ENCODE peak calls at places on chromosomes 1 and 21, in ten cellular contexts. One of them, this sample, is unnamed.

GRCh38 chr1:234931404-234931973 is 197.1 kb downstream of the TOMM20 start:
- DNase-seq in tibial nerve: no peak
- DNase-seq in transverse colon: no peak
- DNase-seq in HepG2: no peak
- DNase-seq in sigmoid colon: no peak
- DNase-seq in A549: no peak
- DNase-seq in K562: no peak
- DNase-seq in suprapubic skin: peak; percentile 45
- DNase-seq in ovary: no peak
- DNase-seq in H1: no peak
- DNase-seq in this sample: no peak

GRCh38 chr1:35924838-35925237 is 6.1 kb upstream of the AGO3 start:
- DNase-seq in tibial nerve: no peak
- DNase-seq in transverse colon: no peak
- DNase-seq in HepG2: no peak
- DNase-seq in sigmoid colon: no peak
- DNase-seq in A549: no peak
- DNase-seq in K562: no peak
- DNase-seq in suprapubic skin: no peak
- DNase-seq in ovary: no peak
- DNase-seq in H1: no peak
- DNase-seq in this sample: no peak

GRCh38 chr1:6912507-6912906 is 127.3 kb downstream of the CAMTA1 start:
- DNase-seq in tibial nerve: no peak
- DNase-seq in transverse colon: no peak
- DNase-seq in HepG2: no peak
- DNase-seq in sigmoid colon: no peak
- DNase-seq in A549: no peak
- DNase-seq in K562: peak; percentile 73
- DNase-seq in suprapubic skin: no peak
- DNase-seq in ovary: no peak
- DNase-seq in H1: no peak
- DNase-seq in this sample: no peak

GRCh38 chr1:2271841-2272655 is 43.9 kb downstream of the SKI start:
- DNase-seq in tibial nerve: no peak
- DNase-seq in transverse colon: no peak
- DNase-seq in HepG2: no peak
- DNase-seq in sigmoid colon: no peak
- DNase-seq in A549: no peak
- DNase-seq in K562: peak; percentile 60
- DNase-seq in suprapubic skin: no peak
- DNase-seq in ovary: no peak
- DNase-seq in H1: no peak
- DNase-seq in this sample: no peak

GRCh38 chr21:40466893-40467483 is 380.0 kb downstream of the DSCAM start:
- DNase-seq in tibial nerve: peak; percentile 35
- DNase-seq in transverse colon: no peak
- DNase-seq in HepG2: no peak
- DNase-seq in sigmoid colon: no peak
- DNase-seq in A549: no peak
- DNase-seq in K562: peak; percentile 2
- DNase-seq in suprapubic skin: no peak
- DNase-seq in ovary: no peak
- DNase-seq in H1: no peak
- DNase-seq in this sample: no peak

GRCh38 chr21:15775291-15775690 is 45.5 kb downstream of the USP25 start:
- DNase-seq in tibial nerve: no peak
- DNase-seq in transverse colon: no peak
- DNase-seq in HepG2: no peak
- DNase-seq in sigmoid colon: no peak
- DNase-seq in A549: no peak
- DNase-seq in K562: no peak
- DNase-seq in suprapubic skin: no peak
- DNase-seq in ovary: no peak
- DNase-seq in H1: no peak
- DNase-seq in this sample: no peak

GRCh38 chr1:229920683-229921082 is 146.4 kb upstream of the GALNT2 start:
- DNase-seq in tibial nerve: no peak
- DNase-seq in transverse colon: no peak
- DNase-seq in HepG2: no peak
- DNase-seq in sigmoid colon: no peak
- DNase-seq in A549: no peak
- DNase-seq in K562: no peak
- DNase-seq in suprapubic skin: no peak
- DNase-seq in ovary: no peak
- DNase-seq in H1: peak; percentile 30
- DNase-seq in this sample: no peak

GRCh38 chr1:85867189-85867588 is 159.0 kb upstream of the ZNHIT6 start:
- DNase-seq in tibial nerve: no peak
- DNase-seq in transverse colon: no peak
- DNase-seq in HepG2: no peak
- DNase-seq in sigmoid colon: no peak
- DNase-seq in A549: no peak
- DNase-seq in K562: no peak
- DNase-seq in suprapubic skin: no peak
- DNase-seq in ovary: no peak
- DNase-seq in H1: no peak
- DNase-seq in this sample: no peak

GRCh38 chr1:39158330-39159086 is 46.0 kb upstream of the MACF1 start:
- DNase-seq in tibial nerve: no peak
- DNase-seq in transverse colon: peak; percentile 87
- DNase-seq in HepG2: peak; percentile 99
- DNase-seq in sigmoid colon: no peak
- DNase-seq in A549: peak; percentile 22
- DNase-seq in K562: peak; percentile 93
- DNase-seq in suprapubic skin: no peak
- DNase-seq in ovary: no peak
- DNase-seq in H1: no peak
- DNase-seq in this sample: peak; percentile 85

GRCh38 chr1:39491146-39491921 is at the start of gene BMP8A:
- DNase-seq in tibial nerve: no peak
- DNase-seq in transverse colon: peak; percentile 83
- DNase-seq in HepG2: peak; percentile 32
- DNase-seq in sigmoid colon: peak; percentile 75
- DNase-seq in A549: peak; percentile 79
- DNase-seq in K562: peak; percentile 86
- DNase-seq in suprapubic skin: no peak
- DNase-seq in ovary: peak; percentile 58
- DNase-seq in H1: peak; percentile 88
- DNase-seq in this sample: peak; percentile 80

GRCh38 chr1:167454929-167455785 is 63.2 kb downstream of the CD247 start:
- DNase-seq in tibial nerve: peak; percentile 40
- DNase-seq in transverse colon: peak; percentile 77
- DNase-seq in HepG2: no peak
- DNase-seq in sigmoid colon: peak; percentile 82
- DNase-seq in A549: peak; percentile 59
- DNase-seq in K562: peak; percentile 75
- DNase-seq in suprapubic skin: peak; percentile 87
- DNase-seq in ovary: peak; percentile 23
- DNase-seq in H1: peak; percentile 79
- DNase-seq in this sample: peak; percentile 69

GRCh38 chr1:153403421-153404085 is 12.7 kb upstream of the S100A8 start:
- DNase-seq in tibial nerve: no peak
- DNase-seq in transverse colon: no peak
- DNase-seq in HepG2: no peak
- DNase-seq in sigmoid colon: no peak
- DNase-seq in A549: no peak
- DNase-seq in K562: no peak
- DNase-seq in suprapubic skin: no peak
- DNase-seq in ovary: no peak
- DNase-seq in H1: peak; percentile 28
- DNase-seq in this sample: no peak

GRCh38 chr1:227429447-227430359 is 111.4 kb upstream of the CDC42BPA start:
- DNase-seq in tibial nerve: no peak
- DNase-seq in transverse colon: no peak
- DNase-seq in HepG2: no peak
- DNase-seq in sigmoid colon: no peak
- DNase-seq in A549: no peak
- DNase-seq in K562: peak; percentile 63
- DNase-seq in suprapubic skin: no peak
- DNase-seq in ovary: no peak
- DNase-seq in H1: no peak
- DNase-seq in this sample: no peak
- TF ChIP-seq EP300 in tibial nerve: no peak
- TF ChIP-seq EP300 in transverse colon: no peak
- TF ChIP-seq EP300 in HepG2: no peak
- TF ChIP-seq EP300 in sigmoid colon: no peak
- TF ChIP-seq EP300 in A549: no peak
- TF ChIP-seq EP300 in K562: peak; percentile 31
- TF ChIP-seq EP300 in suprapubic skin: no peak
- TF ChIP-seq EP300 in ovary: no peak
- TF ChIP-seq EP300 in H1: no peak
- TF ChIP-seq EP300 in this sample: no peak

GRCh38 chr1:73331726-73332125 is 866.2 kb downstream of the LRRIQ3 start:
- DNase-seq in tibial nerve: no peak
- DNase-seq in transverse colon: no peak
- DNase-seq in HepG2: no peak
- DNase-seq in sigmoid colon: no peak
- DNase-seq in A549: no peak
- DNase-seq in K562: no peak
- DNase-seq in suprapubic skin: no peak
- DNase-seq in ovary: no peak
- DNase-seq in H1: no peak
- DNase-seq in this sample: no peak
- H3K9me3 ChIP-seq in tibial nerve: no peaks in the 10 kb centered on the region
- H3K9me3 ChIP-seq in transverse colon: no peaks in the 10 kb centered on the region
- H3K9me3 ChIP-seq in HepG2: peaks cover 65% of the 10 kb centered on the region
- H3K9me3 ChIP-seq in sigmoid colon: no peaks in the 10 kb centered on the region
- H3K9me3 ChIP-seq in A549: no peaks in the 10 kb centered on the region
- H3K9me3 ChIP-seq in K562: no peaks in the 10 kb centered on the region
- H3K9me3 ChIP-seq in suprapubic skin: peaks cover 16% of the 10 kb centered on the region
- H3K9me3 ChIP-seq in ovary: no peaks in the 10 kb centered on the region
- H3K9me3 ChIP-seq in H1: no peaks in the 10 kb centered on the region
- H3K9me3 ChIP-seq in this sample: peaks cover 16% of the 10 kb centered on the region

GRCh38 chr1:59364012-59364411 is 67.1 kb downstream of the FGGY start:
- DNase-seq in tibial nerve: no peak
- DNase-seq in transverse colon: no peak
- DNase-seq in HepG2: no peak
- DNase-seq in sigmoid colon: no peak
- DNase-seq in A549: no peak
- DNase-seq in K562: no peak
- DNase-seq in suprapubic skin: no peak
- DNase-seq in ovary: no peak
- DNase-seq in H1: no peak
- DNase-seq in this sample: no peak

GRCh38 chr1:59366352-59366751 is 69.5 kb downstream of the FGGY start:
- DNase-seq in tibial nerve: no peak
- DNase-seq in transverse colon: no peak
- DNase-seq in HepG2: no peak
- DNase-seq in sigmoid colon: no peak
- DNase-seq in A549: no peak
- DNase-seq in K562: no peak
- DNase-seq in suprapubic skin: no peak
- DNase-seq in ovary: no peak
- DNase-seq in H1: no peak
- DNase-seq in this sample: no peak

GRCh38 chr1:59367269-59368006 is 70.5 kb downstream of the FGGY start:
- DNase-seq in tibial nerve: peak; percentile 75
- DNase-seq in transverse colon: peak; percentile 39
- DNase-seq in HepG2: no peak
- DNase-seq in sigmoid colon: peak; percentile 87
- DNase-seq in A549: no peak
- DNase-seq in K562: no peak
- DNase-seq in suprapubic skin: peak; percentile 90
- DNase-seq in ovary: peak; percentile 79
- DNase-seq in H1: no peak
- DNase-seq in this sample: peak; percentile 31

DNA sequence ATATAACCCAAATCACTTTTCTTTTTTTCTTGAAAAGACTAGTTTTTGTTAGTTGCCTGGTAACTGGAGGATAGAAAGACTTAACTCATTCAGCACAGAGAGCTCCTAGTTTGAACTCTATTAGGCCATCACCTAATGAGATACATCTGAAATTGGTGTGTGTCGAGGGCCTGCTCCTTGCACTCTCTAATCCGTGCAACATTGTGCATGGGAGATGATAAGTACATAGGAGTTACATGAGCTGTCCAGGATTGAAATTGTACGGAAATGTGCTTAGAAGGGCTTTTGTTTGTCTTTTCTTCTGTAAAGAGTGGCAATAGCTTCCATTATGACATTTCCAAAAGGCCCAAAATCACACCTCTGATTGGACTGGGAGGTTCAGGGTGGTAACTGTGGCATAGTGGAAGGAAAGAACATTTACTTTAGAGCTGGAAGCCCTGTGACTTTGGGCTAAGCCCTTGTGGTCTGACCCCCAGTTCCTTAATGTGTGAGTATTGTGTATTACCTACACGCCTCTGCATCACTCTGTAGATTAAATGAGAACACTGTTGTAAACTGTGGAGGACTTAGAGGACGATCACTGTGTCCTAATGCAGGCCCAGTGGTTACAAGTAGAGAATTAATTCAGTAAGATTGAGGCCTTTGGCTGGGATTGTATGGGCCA is 71.2 kb downstream of the FGGY start:
- DNase-seq in tibial nerve: no peak
- DNase-seq in transverse colon: no peak
- DNase-seq in HepG2: peak; percentile 56
- DNase-seq in sigmoid colon: no peak
- DNase-seq in A549: no peak
- DNase-seq in K562: no peak
- DNase-seq in suprapubic skin: no peak
- DNase-seq in ovary: no peak
- DNase-seq in H1: no peak
- DNase-seq in this sample: no peak
- H3K27ac ChIP-seq in tibial nerve: peak overlapping the region; percentile 85
- H3K27ac ChIP-seq in transverse colon: peak overlapping the region; percentile 51
- H3K27ac ChIP-seq in HepG2: peak overlapping the region; percentile 50
- H3K27ac ChIP-seq in sigmoid colon: peak overlapping the region; percentile 47
- H3K27ac ChIP-seq in A549: no peak overlapping the region
- H3K27ac ChIP-seq in K562: no peak overlapping the region
- H3K27ac ChIP-seq in suprapubic skin: peak overlapping the region; percentile 31
- H3K27ac ChIP-seq in ovary: peak overlapping the region; percentile 69
- H3K27ac ChIP-seq in H1: no peak overlapping the region
- H3K27ac ChIP-seq in this sample: peak overlapping the region; percentile 74

DNA sequence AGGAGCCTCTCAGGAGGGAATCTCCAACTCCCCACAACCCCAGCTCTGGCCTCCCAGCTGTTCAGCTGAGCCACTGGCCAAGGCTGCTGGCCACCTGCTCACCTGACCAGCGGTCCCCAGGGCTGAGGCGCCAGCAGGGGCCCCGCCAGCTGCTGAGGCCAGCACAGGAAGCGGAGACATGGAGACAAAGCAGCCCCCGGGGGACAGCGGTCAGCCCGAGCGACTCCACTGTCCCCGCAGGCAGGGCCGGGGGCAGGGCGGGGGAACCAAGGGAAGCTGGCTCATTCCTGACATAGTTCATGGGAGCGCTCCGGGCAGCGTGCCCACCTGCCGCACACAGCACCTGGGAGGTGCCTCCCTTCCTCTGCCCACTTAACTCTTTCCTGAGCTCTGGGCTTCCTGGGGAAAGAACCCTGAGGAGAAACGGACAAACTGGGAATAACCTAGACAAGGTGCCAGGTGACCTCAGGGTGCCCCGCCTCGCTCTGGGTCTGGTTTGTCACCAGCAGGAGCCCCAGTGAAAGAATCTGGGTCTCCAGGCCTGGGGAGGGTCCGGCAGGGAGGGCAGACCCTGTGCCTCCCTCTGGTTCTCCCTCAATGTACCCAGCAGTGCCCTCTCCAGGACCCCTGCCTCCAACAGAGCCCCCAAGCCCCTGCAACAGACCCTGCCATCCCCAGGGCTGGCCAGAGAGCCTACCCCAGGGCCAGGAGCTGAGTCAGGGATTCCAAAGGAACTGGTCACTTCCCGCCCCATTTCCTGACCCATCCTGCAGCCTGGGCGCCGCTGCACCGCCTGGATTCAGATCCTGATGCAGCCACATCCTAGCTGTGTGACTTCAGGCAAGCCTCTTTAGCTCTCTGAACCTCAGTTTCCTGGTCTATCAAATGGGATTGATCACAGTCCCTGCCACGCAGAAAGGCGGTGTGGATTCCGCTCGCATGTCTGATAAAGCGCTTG is 10.6 kb downstream of the EPHA2 start:
- DNase-seq in tibial nerve: peak; percentile 45
- DNase-seq in transverse colon: peak; percentile 84
- DNase-seq in HepG2: peak; percentile 68
- DNase-seq in sigmoid colon: peak; percentile 87
- DNase-seq in A549: peak; percentile 83
- DNase-seq in K562: peak; percentile 49
- DNase-seq in suprapubic skin: no peak
- DNase-seq in ovary: peak; percentile 71
- DNase-seq in H1: peak; percentile 72
- DNase-seq in this sample: peak; percentile 94
- TF ChIP-seq EP300 in tibial nerve: peak; percentile 64
- TF ChIP-seq EP300 in transverse colon: no peak
- TF ChIP-seq EP300 in HepG2: peak; percentile 47
- TF ChIP-seq EP300 in sigmoid colon: no peak
- TF ChIP-seq EP300 in A549: no peak
- TF ChIP-seq EP300 in K562: no peak
- TF ChIP-seq EP300 in suprapubic skin: no peak
- TF ChIP-seq EP300 in ovary: no peak
- TF ChIP-seq EP300 in H1: peak; percentile 4
- TF ChIP-seq EP300 in this sample: no peak